ENCODE peak calls at places on chromosome 11, in nine cellular contexts. X, C, J, P, D, Z, N, B and K are unnamed samples.

GRCh38 chr11:121610706-121611105 is 157.9 kb upstream of the SORL1-AS1 start:
- DNase-seq in X (no peak), C (no peak), J (no peak), P (no peak), D (no peak), Z (no peak), N (no peak), B (no peak), K (no peak)

GRCh38 chr11:128400382-128401203 is 186.8 kb downstream of the ETS1 start:
- DNase-seq in X (no peak), C (peak), J (no peak), P (no peak), D (no peak), Z (no peak), N (no peak), B (no peak), K (no peak)

GRCh38 chr11:92642146-92642919 is 327.1 kb upstream of the MTNR1B start:
- DNase-seq in X (no peak), C (no peak), J (no peak), P (no peak), D (no peak), Z (no peak), N (no peak), B (no peak), K (no peak)

GRCh38 chr11:65793625-65794400 is 7.0 kb downstream of the OVOL1 start:
- DNase-seq in X (no peak), C (no peak), J (no peak), P (no peak), D (no peak), Z (no peak), N (no peak), B (no peak), K (no peak)

GRCh38 chr11:66068923-66069714 is 953 bp upstream of the PACS1 start:
- DNase-seq in X (peak), C (peak), J (peak), P (peak), D (peak), Z (no peak), N (no peak), B (peak), K (peak)

GRCh38 chr11:35293034-35293433 is 126.3 kb downstream of the SLC1A2 start:
- DNase-seq in X (no peak), C (no peak), J (no peak), P (no peak), D (no peak), Z (no peak), N (no peak), B (no peak), K (peak)

GRCh38 chr11:41446107-41446506 is 13.3 kb downstream of the LRRC4C start:
- DNase-seq in X (no peak), C (no peak), J (no peak), P (no peak), D (no peak), Z (no peak), N (no peak), B (no peak), K (no peak)

GRCh38 chr11:118705796-118706545 is 26.5 kb upstream of the TREH start:
- DNase-seq in X (no peak), C (no peak), J (no peak), P (no peak), D (no peak), Z (no peak), N (no peak), B (no peak), K (no peak)

GRCh38 chr11:3225826-3226750 is 6.1 kb downstream of the MRGPRE start:
- DNase-seq in X (no peak), C (no peak), J (no peak), P (peak), D (no peak), Z (no peak), N (no peak), B (no peak), K (no peak)

GRCh38 chr11:80118071-80118470 is 677.2 kb upstream of the TENM4 start:
- DNase-seq in X (no peak), C (no peak), J (no peak), P (no peak), D (no peak), Z (no peak), N (no peak), B (no peak), K (no peak)

GRCh38 chr11:74397531-74398243 is 546 bp downstream of the PGM2L1 start:
- DNase-seq in X (peak), C (peak), J (no peak), P (peak), D (peak), Z (peak), N (peak), B (no peak), K (peak)

GRCh38 chr11:66346476-66347424 is 679 bp downstream of the B4GAT1 start:
- DNase-seq in X (no peak), C (no peak), J (peak), P (no peak), D (no peak), Z (no peak), N (no peak), B (no peak), K (no peak)

GRCh38 chr11:1479006-1479677 is 7.4 kb downstream of the MOB2 start:
- DNase-seq in X (no peak), C (no peak), J (peak), P (no peak), D (no peak), Z (no peak), N (no peak), B (peak), K (no peak)

GRCh38 chr11:65141896-65142494 is 7.7 kb upstream of the SYVN1 start:
- DNase-seq in X (peak), C (no peak), J (no peak), P (no peak), D (no peak), Z (no peak), N (no peak), B (no peak), K (no peak)

GRCh38 chr11:121696177-121696863 is 243.6 kb upstream of the SORL1-AS1 start:
- DNase-seq in X (no peak), C (no peak), J (no peak), P (no peak), D (peak), Z (no peak), N (no peak), B (peak), K (no peak)

GRCh38 chr11:134765565-134765964 is 353.5 kb upstream of the B3GAT1 start:
- DNase-seq in X (no peak), C (no peak), J (no peak), P (no peak), D (no peak), Z (no peak), N (no peak), B (no peak), K (no peak)

GRCh38 chr11:64358907-64359711 is at the start of gene RPS6KA4:
- DNase-seq in X (peak), C (peak), J (peak), P (peak), D (no peak), Z (peak), N (peak), B (peak), K (peak)

GRCh38 chr11:74683279-74683871 is 47.9 kb downstream of the CHRDL2 start:
- DNase-seq in X (peak), C (no peak), J (peak), P (peak), D (no peak), Z (no peak), N (peak), B (peak), K (no peak)

GRCh38 chr11:46461461-46461927 is 69.9 kb upstream of the CHRM4 start:
- DNase-seq in X (no peak), C (peak), J (no peak), P (no peak), D (no peak), Z (no peak), N (no peak), B (no peak), K (no peak)

GRCh38 chr11:28835790-28836189 is 727.6 kb downstream of the METTL15 start:
- DNase-seq in X (no peak), C (peak), J (no peak), P (no peak), D (no peak), Z (no peak), N (no peak), B (no peak), K (no peak)

GRCh38 chr11:119791701-119792151 is 62.7 kb upstream of the NECTIN1 start:
- DNase-seq in X (peak), C (peak), J (no peak), P (no peak), D (peak), Z (no peak), N (no peak), B (peak), K (no peak)

GRCh38 chr11:79594839-79595238 is 154.0 kb upstream of the TENM4 start:
- DNase-seq in X (no peak), C (no peak), J (no peak), P (no peak), D (no peak), Z (no peak), N (no peak), B (no peak), K (no peak)

GRCh38 chr11:96219981-96220623 is 122.9 kb downstream of the MAML2 start:
- DNase-seq in X (no peak), C (peak), J (peak), P (no peak), D (no peak), Z (no peak), N (no peak), B (peak), K (no peak)

GRCh38 chr11:28384418-28384817 is 276.2 kb downstream of the METTL15 start:
- DNase-seq in X (no peak), C (peak), J (no peak), P (no peak), D (no peak), Z (no peak), N (no peak), B (no peak), K (no peak)

GRCh38 chr11:10490398-10491232 is 35.6 kb downstream of the AMPD3 start:
- DNase-seq in X (peak), C (peak), J (peak), P (no peak), D (no peak), Z (no peak), N (peak), B (peak), K (no peak)

GRCh38 chr11:100918551-100919500 is 210.8 kb downstream of the PGR start:
- DNase-seq in X (no peak), C (peak), J (no peak), P (no peak), D (no peak), Z (no peak), N (no peak), B (no peak), K (no peak)

GRCh38 chr11:69075421-69076128 is 26.8 kb downstream of the TPCN2 start:
- DNase-seq in X (no peak), C (peak), J (peak), P (no peak), D (no peak), Z (no peak), N (peak), B (peak), K (no peak)

GRCh38 chr11:105612766-105613165 is 2.9 kb downstream of the GRIA4 start:
- DNase-seq in X (no peak), C (no peak), J (no peak), P (no peak), D (no peak), Z (no peak), N (no peak), B (no peak), K (no peak)

GRCh38 chr11:102387056-102387781 is 40.2 kb downstream of the BIRC2 start:
- DNase-seq in X (no peak), C (no peak), J (no peak), P (no peak), D (no peak), Z (no peak), N (no peak), B (no peak), K (no peak)

GRCh38 chr11:7672960-7673723 is at the start of gene CYB5R2:
- DNase-seq in X (peak), C (peak), J (peak), P (peak), D (no peak), Z (no peak), N (peak), B (peak), K (peak)

GRCh38 chr11:20015101-20015500 is 145.2 kb downstream of the DBX1 start:
- DNase-seq in X (no peak), C (no peak), J (no peak), P (no peak), D (no peak), Z (no peak), N (no peak), B (no peak), K (no peak)

GRCh38 chr11:63841554-63841953 is 2.6 kb downstream of the MARK2 start:
- DNase-seq in X (peak), C (peak), J (no peak), P (no peak), D (no peak), Z (no peak), N (no peak), B (no peak), K (no peak)

GRCh38 chr11:2100361-2101170 is 38.6 kb downstream of the IGF2 start:
- DNase-seq in X (no peak), C (no peak), J (peak), P (no peak), D (no peak), Z (no peak), N (no peak), B (peak), K (no peak)

GRCh38 chr11:69121021-69121420 is 34.7 kb upstream of the SMIM38 start:
- DNase-seq in X (no peak), C (no peak), J (no peak), P (no peak), D (no peak), Z (no peak), N (no peak), B (no peak), K (no peak)

GRCh38 chr11:62830904-62831519 is 839 bp downstream of the STX5 start:
- DNase-seq in X (no peak), C (no peak), J (peak), P (peak), D (no peak), Z (no peak), N (peak), B (no peak), K (peak)

GRCh38 chr11:114056409-114056808 is 3.1 kb upstream of the ZBTB16 start:
- DNase-seq in X (no peak), C (no peak), J (no peak), P (no peak), D (no peak), Z (no peak), N (no peak), B (no peak), K (no peak)

GRCh38 chr11:68684385-68685356 is at the start of gene GAL:
- DNase-seq in X (peak), C (no peak), J (no peak), P (no peak), D (no peak), Z (no peak), N (no peak), B (no peak), K (no peak)

GRCh38 chr11:66051371-66051765 is 796 bp upstream of the SF3B2 start:
- DNase-seq in X (no peak), C (no peak), J (no peak), P (no peak), D (no peak), Z (no peak), N (no peak), B (no peak), K (no peak)

GRCh38 chr11:31702966-31703365 is 108.2 kb downstream of the PAX6 start:
- DNase-seq in X (no peak), C (peak), J (no peak), P (no peak), D (no peak), Z (no peak), N (no peak), B (no peak), K (no peak)

GRCh38 chr11:36672815-36673450 is 74.9 kb upstream of the RAG2 start:
- DNase-seq in X (no peak), C (peak), J (no peak), P (peak), D (no peak), Z (no peak), N (no peak), B (no peak), K (peak)